ENCODE peak calls at places on chromosomes 16 and 17, in five cellular contexts. H is HepG2, N is A549, U is endothelial cell of umbilical vein, J is GM12878. T is an unnamed sample.

GRCh38 chr16:24876231-24876630 is 30.5 kb downstream of the SLC5A11 start:
- DNase-seq in N (no peak), U (no peak), H (no peak), J (no peak), T (no peak)

GRCh38 chr17:82302991-82303943 is 14.1 kb downstream of the CD7 start:
- DNase-seq in H (no peak), U (no peak), N (no peak), J (no peak), T (no peak)

GRCh38 chr16:73161977-73162376 is 114.0 kb upstream of the ZFHX3 start:
- DNase-seq in J (no peak), N (no peak), U (no peak), H (peak), T (no peak)

GRCh38 chr17:3966720-3967363 is 2.6 kb upstream of the ATP2A3 start:
- DNase-seq in J (no peak), N (no peak), H (peak), U (no peak), T (peak)

GRCh38 chr17:30091166-30091670 is 25.4 kb upstream of the NSRP1 start:
- DNase-seq in H (no peak), U (no peak), N (no peak), J (no peak), T (no peak)

GRCh38 chr17:6231465-6231864 is 161.3 kb downstream of the WSCD1 start:
- DNase-seq in U (no peak), N (no peak), H (no peak), J (no peak), T (no peak)

GRCh38 chr17:16086957-16087356 is 87.3 kb downstream of the TTC19 start:
- DNase-seq in N (no peak), J (no peak), U (no peak), H (no peak), T (no peak)

GRCh38 chr17:74325743-74326379 is at the start of gene KIF19:
- DNase-seq in N (no peak), U (no peak), H (no peak), J (no peak), T (no peak)

GRCh38 chr17:50221500-50222480 is 20.4 kb upstream of the COL1A1 start:
- DNase-seq in N (no peak), H (no peak), J (no peak), U (no peak), T (peak)

GRCh38 chr16:66885491-66885890 is 5.2 kb downstream of the PDP2 start:
- DNase-seq in H (no peak), J (no peak), N (no peak), U (no peak), T (no peak)

GRCh38 chr16:54055864-54056263 is 230.7 kb downstream of the IRX3 start:
- DNase-seq in H (peak), N (no peak), J (no peak), U (peak), T (no peak)

GRCh38 chr17:82281502-82282238 is 8.2 kb upstream of the CSNK1D start:
- DNase-seq in H (no peak), U (peak), N (peak), J (peak), T (peak)

GRCh38 chr17:36936455-36936934 is 780 bp upstream of the LHX1 start:
- DNase-seq in U (no peak), N (no peak), J (no peak), H (no peak), T (no peak)

GRCh38 chr16:49854227-49855203 is 1.4 kb downstream of the ZNF423 start:
- DNase-seq in H (no peak), U (peak), N (no peak), J (no peak), T (peak)

GRCh38 chr17:10631048-10631700 is 25.9 kb downstream of the MYH3 start:
- DNase-seq in J (no peak), U (peak), N (peak), H (no peak), T (peak)

GRCh38 chr17:17237026-17237799 is at the start of gene FLCN:
- DNase-seq in U (peak), H (peak), J (peak), N (peak), T (peak)

GRCh38 chr17:55527520-55528118 is 16.4 kb upstream of the SMIM36 start:
- DNase-seq in J (no peak), N (peak), U (peak), H (peak), T (peak)

GRCh38 chr16:50625374-50625773 is 55.7 kb downstream of the SNX20 start:
- DNase-seq in H (no peak), U (no peak), N (no peak), J (no peak), T (no peak)

GRCh38 chr17:77571562-77571981 is 386.9 kb upstream of the TNRC6C start:
- DNase-seq in H (no peak), U (peak), N (no peak), J (no peak), T (peak)

GRCh38 chr17:15779119-15779518 is 47.0 kb downstream of the TBC1D26 start:
- DNase-seq in J (no peak), H (no peak), U (no peak), N (no peak), T (no peak)

GRCh38 chr17:15954222-15954621 is 9.3 kb downstream of the ADORA2B start:
- DNase-seq in J (no peak), N (peak), H (no peak), U (peak), T (no peak)

GRCh38 chr16:71610936-71611871 is 14.8 kb upstream of the MARVELD3 start:
- DNase-seq in U (peak), N (peak), H (peak), J (peak), T (peak)

GRCh38 chr16:57786632-57787518 is 15.4 kb downstream of the KIFC3 start:
- DNase-seq in J (no peak), H (no peak), N (no peak), U (no peak), T (no peak)

GRCh38 chr17:77365584-77366186 is 224.9 kb downstream of the SEC14L1 start:
- DNase-seq in H (no peak), N (peak), J (no peak), U (peak), T (peak)

GRCh38 chr17:40038882-40039513 is 15.2 kb downstream of the MED24 start:
- DNase-seq in U (peak), N (peak), H (peak), J (no peak), T (peak)

GRCh38 chr17:42673885-42674754 is 2.7 kb downstream of the PLEKHH3 start:
- DNase-seq in N (peak), J (no peak), H (peak), U (peak), T (peak)

GRCh38 chr17:73319766-73320165 is 8.0 kb upstream of the CDC42EP4 start:
- DNase-seq in N (no peak), H (no peak), J (no peak), U (no peak), T (no peak)

GRCh38 chr16:85935957-85936760 is 37.2 kb downstream of the IRF8 start:
- DNase-seq in H (no peak), J (peak), N (no peak), U (no peak), T (peak)

GRCh38 chr17:35175638-35176415 is 18.4 kb downstream of the SLC35G3 start:
- DNase-seq in U (no peak), H (no peak), J (no peak), N (no peak), T (no peak)

GRCh38 chr17:80961931-80962330 is 29.7 kb upstream of the CHMP6 start:
- DNase-seq in H (no peak), U (no peak), N (no peak), J (no peak), T (no peak)

GRCh38 chr17:76893623-76894358 is 25.6 kb downstream of the MGAT5B start:
- DNase-seq in U (no peak), H (no peak), N (no peak), J (no peak), T (no peak)

GRCh38 chr17:20200016-20200788 is 191.0 kb downstream of the SPECC1 start:
- DNase-seq in J (no peak), N (no peak), U (no peak), H (no peak), T (peak)

GRCh38 chr17:10762037-10762436 is 32.2 kb upstream of the TMEM220 start:
- DNase-seq in H (no peak), J (no peak), U (no peak), N (no peak), T (no peak)

GRCh38 chr17:29099527-29099926 is 56.6 kb downstream of the PIPOX start:
- DNase-seq in N (no peak), H (no peak), J (no peak), U (no peak), T (no peak)

GRCh38 chr17:10094806-10095205 is 103.6 kb downstream of the GAS7 start:
- DNase-seq in N (no peak), H (no peak), U (no peak), J (no peak), T (no peak)

GRCh38 chr16:22006636-22007035 is 1.3 kb upstream of the MOSMO start:
- DNase-seq in N (no peak), J (no peak), U (no peak), H (no peak), T (no peak)

GRCh38 chr16:3171855-3172593 is 16.0 kb upstream of the OR1F1 start:
- DNase-seq in J (no peak), U (no peak), N (peak), H (peak), T (peak)

GRCh38 chr16:8236816-8237215 is 353.5 kb downstream of the TMEM114 start:
- DNase-seq in J (no peak), H (no peak), U (no peak), N (no peak), T (no peak)
- TF ChIP-seq CTCF in J (no peak), H (no peak), U (no peak), N (no peak), T (no peak)

GRCh38 chr16:23670137-23670776 is 8.4 kb upstream of the PLK1 start:
- DNase-seq in U (peak), H (no peak), J (peak), N (no peak), T (peak)

GRCh38 chr16:23668873-23669272 is 9.8 kb upstream of the PLK1 start:
- DNase-seq in J (no peak), U (no peak), H (no peak), N (no peak), T (no peak)

GRCh38 chr16:23666919-23667659 is 11.6 kb upstream of the PLK1 start:
- DNase-seq in H (no peak), U (no peak), J (no peak), N (no peak), T (no peak)

GRCh38 chr16:23663918-23664317 is 14.8 kb upstream of the PLK1 start:
- DNase-seq in U (no peak), N (no peak), J (no peak), H (no peak), T (no peak)

GRCh38 chr16:23668225-23668624 is 10.5 kb upstream of the PLK1 start:
- DNase-seq in J (no peak), H (no peak), N (no peak), U (no peak), T (no peak)
- TF ChIP-seq MYC in J (no peak), H (no peak), N (no peak), U (no peak), T (no peak)

GRCh38 chr17:7437369-7437863 is 1.9 kb upstream of the FGF11 start:
- DNase-seq in J (no peak), N (no peak), H (no peak), U (no peak), T (no peak)
- H3K4me3 ChIP-seq in J (peak), N (peak), H (no peak), U (no peak), T (peak)

GRCh38 chr17:61574542-61575351 is 16.3 kb downstream of the NACA2 start:
- DNase-seq in H (peak), N (peak), U (peak), J (no peak), T (peak)
- TF ChIP-seq CTCF in H (peak), N (peak), U (no peak), J (no peak), T (no peak)

GRCh38 chr16:75083826-75084225 is 32.8 kb downstream of the LDHD start:
- DNase-seq in H (no peak), N (no peak), U (no peak), J (no peak), T (no peak)
- TF ChIP-seq MYC in H (no peak), N (no peak), U (no peak), J (no peak), T (no peak)